ENCODE peak calls at places on chromosomes 3 and 15, in five cellular contexts. One of them, this sample, is unnamed.

GRCh38 chr3:69058180-69058946 is 6.2 kb upstream of the TMF1 start:
- DNase-seq in brain microvascular endothelial cell: no peak
- DNase-seq in fibroblast of mammary gland: no peak
- DNase-seq in Caco-2: no peak
- DNase-seq in cardiac muscle cell: no peak
- DNase-seq in this sample: no peak

GRCh38 chr15:90000175-90000923 is 775 bp upstream of the ZNF710 start:
- DNase-seq in cardiac muscle cell: no peak
- DNase-seq in Caco-2: no peak
- DNase-seq in brain microvascular endothelial cell: no peak
- DNase-seq in fibroblast of mammary gland: peak
- DNase-seq in this sample: peak

GRCh38 chr3:120425877-120426276 is 24.9 kb downstream of the FSTL1 start:
- DNase-seq in brain microvascular endothelial cell: peak
- DNase-seq in Caco-2: no peak
- DNase-seq in fibroblast of mammary gland: peak
- DNase-seq in cardiac muscle cell: no peak
- DNase-seq in this sample: peak

GRCh38 chr3:132787616-132788015 is 65.4 kb upstream of the NPHP3 start:
- DNase-seq in fibroblast of mammary gland: peak
- DNase-seq in brain microvascular endothelial cell: peak
- DNase-seq in cardiac muscle cell: no peak
- DNase-seq in Caco-2: no peak
- DNase-seq in this sample: no peak

GRCh38 chr3:51350751-51351150 is 34.3 kb upstream of the MANF start:
- DNase-seq in brain microvascular endothelial cell: no peak
- DNase-seq in fibroblast of mammary gland: no peak
- DNase-seq in Caco-2: no peak
- DNase-seq in cardiac muscle cell: no peak
- DNase-seq in this sample: no peak

GRCh38 chr15:53520867-53521525 is 238.5 kb downstream of the WDR72 start:
- DNase-seq in cardiac muscle cell: no peak
- DNase-seq in brain microvascular endothelial cell: no peak
- DNase-seq in Caco-2: no peak
- DNase-seq in fibroblast of mammary gland: no peak
- DNase-seq in this sample: no peak

GRCh38 chr3:128709506-128710210 is 16.3 kb upstream of the RAB7A start:
- DNase-seq in Caco-2: peak
- DNase-seq in brain microvascular endothelial cell: no peak
- DNase-seq in fibroblast of mammary gland: no peak
- DNase-seq in cardiac muscle cell: no peak
- DNase-seq in this sample: no peak

GRCh38 chr3:171829841-171830559 is 13.1 kb upstream of the TMEM212 start:
- DNase-seq in fibroblast of mammary gland: peak
- DNase-seq in Caco-2: peak
- DNase-seq in brain microvascular endothelial cell: peak
- DNase-seq in cardiac muscle cell: peak
- DNase-seq in this sample: peak

GRCh38 chr15:74723754-74724334 is 1.5 kb downstream of the CYP1A1 start:
- DNase-seq in cardiac muscle cell: peak
- DNase-seq in fibroblast of mammary gland: peak
- DNase-seq in brain microvascular endothelial cell: peak
- DNase-seq in Caco-2: peak
- DNase-seq in this sample: peak

GRCh38 chr15:78058401-78058935 is 19.0 kb downstream of the TBC1D2B start:
- DNase-seq in cardiac muscle cell: no peak
- DNase-seq in Caco-2: no peak
- DNase-seq in brain microvascular endothelial cell: no peak
- DNase-seq in fibroblast of mammary gland: no peak
- DNase-seq in this sample: no peak

GRCh38 chr15:33454996-33455395 is 144.2 kb downstream of the RYR3 start:
- DNase-seq in Caco-2: no peak
- DNase-seq in cardiac muscle cell: no peak
- DNase-seq in fibroblast of mammary gland: no peak
- DNase-seq in brain microvascular endothelial cell: no peak
- DNase-seq in this sample: no peak

GRCh38 chr3:65672876-65673815 is 365.6 kb downstream of the MAGI1 start:
- DNase-seq in Caco-2: peak
- DNase-seq in cardiac muscle cell: peak
- DNase-seq in fibroblast of mammary gland: peak
- DNase-seq in brain microvascular endothelial cell: peak
- DNase-seq in this sample: peak

GRCh38 chr15:44801368-44801767 is 65.0 kb downstream of the TRIM69 start:
- DNase-seq in brain microvascular endothelial cell: no peak
- DNase-seq in fibroblast of mammary gland: no peak
- DNase-seq in cardiac muscle cell: no peak
- DNase-seq in Caco-2: no peak
- DNase-seq in this sample: no peak

GRCh38 chr3:146125946-146126345 is 35.0 kb downstream of the PLOD2 start:
- DNase-seq in cardiac muscle cell: no peak
- DNase-seq in Caco-2: no peak
- DNase-seq in brain microvascular endothelial cell: peak
- DNase-seq in fibroblast of mammary gland: peak
- DNase-seq in this sample: peak

GRCh38 chr3:131036200-131036816 is 9.6 kb downstream of the NEK11 start:
- DNase-seq in cardiac muscle cell: no peak
- DNase-seq in fibroblast of mammary gland: peak
- DNase-seq in brain microvascular endothelial cell: peak
- DNase-seq in Caco-2: no peak
- DNase-seq in this sample: peak

GRCh38 chr3:114445233-114445632 is 151.4 kb downstream of the TIGIT start:
- DNase-seq in brain microvascular endothelial cell: no peak
- DNase-seq in Caco-2: no peak
- DNase-seq in cardiac muscle cell: no peak
- DNase-seq in fibroblast of mammary gland: peak
- DNase-seq in this sample: no peak

GRCh38 chr15:75639191-75639708 is 774 bp downstream of the IMP3 start:
- DNase-seq in cardiac muscle cell: no peak
- DNase-seq in fibroblast of mammary gland: no peak
- DNase-seq in Caco-2: no peak
- DNase-seq in brain microvascular endothelial cell: no peak
- DNase-seq in this sample: no peak

GRCh38 chr3:132164469-132165092 is 129.8 kb upstream of the CPNE4 start:
- DNase-seq in Caco-2: no peak
- DNase-seq in brain microvascular endothelial cell: peak
- DNase-seq in cardiac muscle cell: no peak
- DNase-seq in fibroblast of mammary gland: peak
- DNase-seq in this sample: no peak

GRCh38 chr3:158768361-158768787 is 33.5 kb upstream of the MFSD1 start:
- DNase-seq in Caco-2: peak
- DNase-seq in cardiac muscle cell: peak
- DNase-seq in fibroblast of mammary gland: peak
- DNase-seq in brain microvascular endothelial cell: peak
- DNase-seq in this sample: peak

GRCh38 chr15:31235298-31236183 is 91.1 kb upstream of the KLF13 start:
- DNase-seq in cardiac muscle cell: peak
- DNase-seq in Caco-2: no peak
- DNase-seq in brain microvascular endothelial cell: peak
- DNase-seq in fibroblast of mammary gland: peak
- DNase-seq in this sample: no peak

GRCh38 chr15:58282060-58282708 is 144.0 kb downstream of the AQP9 start:
- DNase-seq in Caco-2: no peak
- DNase-seq in fibroblast of mammary gland: no peak
- DNase-seq in brain microvascular endothelial cell: no peak
- DNase-seq in cardiac muscle cell: no peak
- DNase-seq in this sample: no peak

GRCh38 chr3:4904801-4905695 is 74.2 kb upstream of the BHLHE40 start:
- DNase-seq in Caco-2: no peak
- DNase-seq in brain microvascular endothelial cell: peak
- DNase-seq in fibroblast of mammary gland: peak
- DNase-seq in cardiac muscle cell: no peak
- DNase-seq in this sample: no peak

GRCh38 chr15:47384316-47384715 is 333.0 kb upstream of the SEMA6D start:
- DNase-seq in Caco-2: peak
- DNase-seq in fibroblast of mammary gland: peak
- DNase-seq in cardiac muscle cell: peak
- DNase-seq in brain microvascular endothelial cell: peak
- DNase-seq in this sample: peak

GRCh38 chr3:126959921-126960603 is 22.9 kb upstream of the PLXNA1 start:
- DNase-seq in cardiac muscle cell: no peak
- DNase-seq in Caco-2: no peak
- DNase-seq in fibroblast of mammary gland: peak
- DNase-seq in brain microvascular endothelial cell: peak
- DNase-seq in this sample: peak

GRCh38 chr3:186588619-186589018 is 18.1 kb downstream of the DNAJB11 start:
- DNase-seq in Caco-2: no peak
- DNase-seq in brain microvascular endothelial cell: no peak
- DNase-seq in cardiac muscle cell: no peak
- DNase-seq in fibroblast of mammary gland: no peak
- DNase-seq in this sample: no peak

GRCh38 chr3:67692621-67693020 is 38.2 kb upstream of the SUCLG2 start:
- DNase-seq in fibroblast of mammary gland: no peak
- DNase-seq in cardiac muscle cell: peak
- DNase-seq in brain microvascular endothelial cell: peak
- DNase-seq in Caco-2: peak
- DNase-seq in this sample: no peak

GRCh38 chr15:98549741-98550140 is 98.6 kb upstream of the IGF1R start:
- DNase-seq in cardiac muscle cell: no peak
- DNase-seq in fibroblast of mammary gland: no peak
- DNase-seq in Caco-2: no peak
- DNase-seq in brain microvascular endothelial cell: no peak
- DNase-seq in this sample: no peak

GRCh38 chr15:81740402-81740801 is 305.4 kb downstream of the MEX3B start:
- DNase-seq in Caco-2: no peak
- DNase-seq in cardiac muscle cell: no peak
- DNase-seq in brain microvascular endothelial cell: no peak
- DNase-seq in fibroblast of mammary gland: peak
- DNase-seq in this sample: no peak

GRCh38 chr15:82556315-82557035 is 16.2 kb upstream of the RPS17 start:
- DNase-seq in fibroblast of mammary gland: no peak
- DNase-seq in cardiac muscle cell: no peak
- DNase-seq in brain microvascular endothelial cell: no peak
- DNase-seq in Caco-2: no peak
- DNase-seq in this sample: no peak

GRCh38 chr3:197795200-197795599 is 4.1 kb downstream of the LRCH3 start:
- DNase-seq in Caco-2: peak
- DNase-seq in fibroblast of mammary gland: peak
- DNase-seq in brain microvascular endothelial cell: peak
- DNase-seq in cardiac muscle cell: no peak
- DNase-seq in this sample: peak

GRCh38 chr3:193593666-193594025 is 638 bp downstream of the OPA1 start:
- DNase-seq in Caco-2: no peak
- DNase-seq in fibroblast of mammary gland: peak
- DNase-seq in brain microvascular endothelial cell: peak
- DNase-seq in cardiac muscle cell: peak
- DNase-seq in this sample: peak

GRCh38 chr3:71244153-71245051 is 339.1 kb downstream of the FOXP1 start:
- DNase-seq in cardiac muscle cell: peak
- DNase-seq in brain microvascular endothelial cell: peak
- DNase-seq in fibroblast of mammary gland: peak
- DNase-seq in Caco-2: no peak
- DNase-seq in this sample: no peak

GRCh38 chr15:73517566-73517965 is 74.6 kb downstream of the REC114 start:
- DNase-seq in cardiac muscle cell: peak
- DNase-seq in brain microvascular endothelial cell: no peak
- DNase-seq in Caco-2: no peak
- DNase-seq in fibroblast of mammary gland: no peak
- DNase-seq in this sample: no peak

GRCh38 chr3:139935071-139935865 is at the start of gene CLSTN2:
- DNase-seq in brain microvascular endothelial cell: peak
- DNase-seq in cardiac muscle cell: peak
- DNase-seq in fibroblast of mammary gland: peak
- DNase-seq in Caco-2: peak
- DNase-seq in this sample: no peak
- TF ChIP-seq CTCF in brain microvascular endothelial cell: peak
- TF ChIP-seq CTCF in cardiac muscle cell: no peak
- TF ChIP-seq CTCF in fibroblast of mammary gland: no peak
- TF ChIP-seq CTCF in Caco-2: no peak
- TF ChIP-seq CTCF in this sample: no peak

DNA sequence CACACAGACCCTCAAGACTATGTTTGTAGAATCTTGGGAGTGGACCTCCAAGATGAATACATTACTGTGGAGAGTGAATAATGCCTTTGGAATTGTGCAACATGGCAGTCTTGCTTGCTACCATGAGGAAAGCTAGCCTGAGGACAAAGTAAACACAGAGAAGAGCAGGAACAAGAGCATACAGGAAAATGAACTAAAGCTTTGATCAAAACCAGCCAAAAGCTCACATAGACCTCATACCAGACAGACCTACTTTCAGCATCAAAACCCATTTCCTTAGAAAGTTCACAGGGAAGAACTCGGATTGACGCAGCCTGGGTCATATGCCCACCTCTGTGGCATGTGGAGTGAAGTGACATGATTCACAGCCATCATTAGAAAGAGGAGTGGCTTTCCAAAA is 3.3 kb upstream of the RAB8B start:
- DNase-seq in cardiac muscle cell: no peak
- DNase-seq in fibroblast of mammary gland: peak
- DNase-seq in Caco-2: no peak
- DNase-seq in brain microvascular endothelial cell: no peak
- DNase-seq in this sample: peak
- TF ChIP-seq CTCF in cardiac muscle cell: no peak
- TF ChIP-seq CTCF in fibroblast of mammary gland: no peak
- TF ChIP-seq CTCF in Caco-2: no peak
- TF ChIP-seq CTCF in brain microvascular endothelial cell: no peak
- TF ChIP-seq CTCF in this sample: no peak

GRCh38 chr3:148948913-148949657 is 42.3 kb upstream of the GYG1 start:
- DNase-seq in cardiac muscle cell: no peak
- DNase-seq in brain microvascular endothelial cell: no peak
- DNase-seq in Caco-2: no peak
- DNase-seq in fibroblast of mammary gland: no peak
- DNase-seq in this sample: no peak

GRCh38 chr3:148953094-148953493 is 38.2 kb upstream of the GYG1 start:
- DNase-seq in Caco-2: no peak
- DNase-seq in fibroblast of mammary gland: no peak
- DNase-seq in brain microvascular endothelial cell: no peak
- DNase-seq in cardiac muscle cell: no peak
- DNase-seq in this sample: no peak

GRCh38 chr3:148951599-148952361 is 39.6 kb upstream of the GYG1 start:
- DNase-seq in fibroblast of mammary gland: no peak
- DNase-seq in Caco-2: no peak
- DNase-seq in cardiac muscle cell: no peak
- DNase-seq in brain microvascular endothelial cell: no peak
- DNase-seq in this sample: no peak

GRCh38 chr3:148954981-148955380 is 36.4 kb upstream of the GYG1 start:
- DNase-seq in fibroblast of mammary gland: no peak
- DNase-seq in Caco-2: no peak
- DNase-seq in brain microvascular endothelial cell: no peak
- DNase-seq in cardiac muscle cell: no peak
- DNase-seq in this sample: no peak

GRCh38 chr3:148950806-148951205 is 40.5 kb upstream of the GYG1 start:
- DNase-seq in cardiac muscle cell: no peak
- DNase-seq in Caco-2: no peak
- DNase-seq in brain microvascular endothelial cell: no peak
- DNase-seq in fibroblast of mammary gland: peak
- DNase-seq in this sample: no peak
- TF ChIP-seq CTCF in cardiac muscle cell: peak
- TF ChIP-seq CTCF in Caco-2: no peak
- TF ChIP-seq CTCF in brain microvascular endothelial cell: peak
- TF ChIP-seq CTCF in fibroblast of mammary gland: peak
- TF ChIP-seq CTCF in this sample: peak

DNA sequence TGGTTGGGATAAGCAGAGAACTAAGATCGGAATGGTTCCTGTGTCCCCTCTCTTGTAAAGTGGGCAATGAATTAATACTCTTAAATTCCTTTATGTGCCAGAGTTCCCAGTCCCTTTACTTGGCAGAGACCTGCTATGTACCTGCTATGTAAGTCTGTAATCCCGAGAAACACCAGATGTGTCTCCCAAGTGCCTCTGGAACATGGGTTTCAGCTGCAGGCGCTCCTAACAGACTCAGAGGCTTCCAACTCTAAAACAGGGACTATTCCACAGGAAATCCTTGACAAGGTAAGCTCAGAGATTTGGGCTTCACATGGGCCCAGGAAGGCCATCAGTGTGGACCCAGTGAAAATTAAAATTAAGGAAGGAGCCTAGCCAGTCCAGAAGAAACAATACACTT is 117.7 kb upstream of the PLCL2 start:
- DNase-seq in Caco-2: no peak
- DNase-seq in brain microvascular endothelial cell: no peak
- DNase-seq in fibroblast of mammary gland: peak
- DNase-seq in cardiac muscle cell: peak
- DNase-seq in this sample: no peak
- TF ChIP-seq CTCF in Caco-2: no peak
- TF ChIP-seq CTCF in brain microvascular endothelial cell: no peak
- TF ChIP-seq CTCF in fibroblast of mammary gland: peak
- TF ChIP-seq CTCF in cardiac muscle cell: no peak
- TF ChIP-seq CTCF in this sample: no peak

This sample was measured in HFFc6.